ENCODE peak calls at places on chromosomes 2 and 18, in four cellular contexts. Y, I, R and G are unnamed samples.

GRCh38 chr2:170201734-170202393 is 23.9 kb downstream of the MYO3B start:
- DNase-seq in Y (no peak), I (no peak), R (no peak), G (no peak)

GRCh38 chr2:232410238-232410900 is 3.7 kb downstream of the ALPG start:
- DNase-seq in Y (no peak), I (no peak), R (no peak), G (no peak)

GRCh38 chr18:47710451-47710850 is 220.0 kb downstream of the SMAD2 start:
- DNase-seq in Y (no peak), I (no peak), R (no peak), G (no peak)

GRCh38 chr2:162070228-162070918 is 3.6 kb downstream of the DPP4 start:
- DNase-seq in Y (no peak), I (no peak), R (no peak), G (no peak)

GRCh38 chr2:115369380-115369779 is 926.9 kb downstream of the DPP10 start:
- DNase-seq in Y (peak; percentile 6), I (no peak), R (no peak), G (no peak)

GRCh38 chr2:109324859-109325258 is 195.9 kb downstream of the SH3RF3 start:
- DNase-seq in Y (peak; percentile 96), I (no peak), R (no peak), G (no peak)

GRCh38 chr2:96092896-96093295 is 23.5 kb downstream of the ADRA2B start:
- DNase-seq in Y (no peak), I (no peak), R (no peak), G (peak; percentile 20)

GRCh38 chr2:96806468-96807126 is 9.5 kb upstream of the CNNM3 start:
- DNase-seq in Y (peak; percentile 41), I (no peak), R (no peak), G (no peak)

GRCh38 chr18:28559511-28559910 is 382.6 kb upstream of the CDH2 start:
- DNase-seq in Y (no peak), I (no peak), R (no peak), G (no peak)

GRCh38 chr2:176147790-176148496 is 3.4 kb upstream of the HOXD4 start:
- DNase-seq in Y (no peak), I (no peak), R (no peak), G (no peak)

GRCh38 chr2:105114551-105114950 is 76.7 kb downstream of the MRPS9 start:
- DNase-seq in Y (peak; percentile 71), I (no peak), R (peak; percentile 45), G (no peak)

GRCh38 chr18:59021500-59021899 is 118.2 kb upstream of the SEC11C start:
- DNase-seq in Y (no peak), I (no peak), R (no peak), G (no peak)

GRCh38 chr2:86468162-86469033 is 27.2 kb downstream of the KDM3A start:
- DNase-seq in Y (no peak), I (no peak), R (no peak), G (no peak)

GRCh38 chr18:59909289-59910036 is 9.7 kb downstream of the PMAIP1 start:
- DNase-seq in Y (peak; percentile 94), I (no peak), R (no peak), G (no peak)

GRCh38 chr2:191301971-191302370 is 56.8 kb downstream of the MYO1B start:
- DNase-seq in Y (no peak), I (no peak), R (no peak), G (no peak)

GRCh38 chr2:191441761-191442160 is 196.6 kb downstream of the MYO1B start:
- DNase-seq in Y (peak; percentile 22), I (no peak), R (no peak), G (no peak)

GRCh38 chr2:143852748-143853147 is 667.2 kb downstream of the ZEB2 start:
- DNase-seq in Y (no peak), I (peak; percentile 33), R (no peak), G (peak; percentile 70)

GRCh38 chr2:74816540-74817331 is 17.2 kb upstream of the HK2 start:
- DNase-seq in Y (no peak), I (no peak), R (no peak), G (no peak)

GRCh38 chr2:20179755-20180594 is 45.0 kb downstream of the SDC1 start:
- DNase-seq in Y (no peak), I (no peak), R (no peak), G (peak; percentile 85)

DNA sequence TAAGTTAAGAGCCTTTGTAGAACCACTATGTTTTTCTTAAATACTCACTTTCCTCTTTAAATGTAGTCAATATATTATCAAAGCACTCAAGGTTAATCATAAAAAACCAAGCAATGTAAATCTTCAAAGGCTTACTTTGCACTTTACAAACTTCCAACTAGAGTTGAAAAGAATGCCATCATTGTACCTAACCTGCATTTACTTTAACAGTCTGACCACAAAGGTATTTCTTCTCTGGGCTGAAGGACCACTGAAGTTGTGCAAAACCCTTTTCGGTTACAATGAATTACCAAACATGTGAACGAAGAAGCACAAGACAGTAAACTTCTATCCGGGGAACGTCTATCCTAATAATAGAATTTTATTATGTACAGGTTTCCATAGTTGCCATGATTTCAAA is 3.0 kb downstream of the HNRNPLL start:
- DNase-seq in Y (peak; percentile 41), I (no peak), R (no peak), G (no peak)
- H3K23ac ChIP-seq in Y (no peak overlapping the region), I (no peak overlapping the region), R (no peak overlapping the region), G (no peak overlapping the region)

GRCh38 chr2:204890680-204891079 is 345.4 kb downstream of the PARD3B start:
- DNase-seq in Y (no peak), I (no peak), R (no peak), G (no peak)
- H2BK15ac ChIP-seq in Y (no peak overlapping the region), I (no peak overlapping the region), R (no peak overlapping the region), G (no peak overlapping the region)

GRCh38 chr2:10039658-10040410 is 3.5 kb upstream of the KLF11 start:
- DNase-seq in Y (no peak), I (no peak), R (no peak), G (no peak)

GRCh38 chr2:10043906-10044601 is 704 bp downstream of the KLF11 start:
- DNase-seq in Y (peak; percentile 91), I (no peak), R (peak; percentile 59), G (peak; percentile 95)

GRCh38 chr2:10041711-10042110 is 1.6 kb upstream of the KLF11 start:
- DNase-seq in Y (no peak), I (no peak), R (no peak), G (no peak)

GRCh38 chr2:10043256-10043905 is at the start of gene KLF11:
- DNase-seq in Y (peak; percentile 89), I (no peak), R (peak; percentile 57), G (peak; percentile 85)

GRCh38 chr2:10042301-10043161 is 819 bp upstream of the KLF11 start:
- DNase-seq in Y (peak; percentile 90), I (no peak), R (no peak), G (peak; percentile 87)
- H2BK12ac ChIP-seq in Y (peak overlapping the region; percentile 86), I (peak overlapping the region; percentile 23), R (no peak overlapping the region), G (no peak overlapping the region)

GRCh38 chr18:79603321-79604204 is 76.0 kb upstream of the CTDP1 start:
- DNase-seq in Y (no peak), I (no peak), R (no peak), G (no peak)
- H3K23ac ChIP-seq in Y (no peak overlapping the region), I (no peak overlapping the region), R (peak overlapping the region; percentile 61), G (no peak overlapping the region)

GRCh38 chr2:133334923-133335322 is 233.3 kb downstream of the NCKAP5 start:
- DNase-seq in Y (no peak), I (no peak), R (no peak), G (no peak)
- H2BK15ac ChIP-seq in Y (no peak overlapping the region), I (no peak overlapping the region), R (no peak overlapping the region), G (no peak overlapping the region)

GRCh38 chr2:71126957-71127356 is 3.1 kb downstream of the MCEE start:
- DNase-seq in Y (no peak), I (no peak), R (no peak), G (no peak)

GRCh38 chr2:71129891-71130324 is at the start of gene MCEE:
- DNase-seq in Y (peak; percentile 92), I (peak; percentile 38), R (peak; percentile 89), G (peak; percentile 88)

GRCh38 chr2:71130325-71131260 is at the start of gene MPHOSPH10:
- DNase-seq in Y (peak; percentile 93), I (peak; percentile 83), R (peak; percentile 89), G (peak; percentile 93)

GRCh38 chr2:71125506-71126294 is 4.3 kb downstream of the MCEE start:
- DNase-seq in Y (peak; percentile 22), I (no peak), R (no peak), G (no peak)

DNA sequence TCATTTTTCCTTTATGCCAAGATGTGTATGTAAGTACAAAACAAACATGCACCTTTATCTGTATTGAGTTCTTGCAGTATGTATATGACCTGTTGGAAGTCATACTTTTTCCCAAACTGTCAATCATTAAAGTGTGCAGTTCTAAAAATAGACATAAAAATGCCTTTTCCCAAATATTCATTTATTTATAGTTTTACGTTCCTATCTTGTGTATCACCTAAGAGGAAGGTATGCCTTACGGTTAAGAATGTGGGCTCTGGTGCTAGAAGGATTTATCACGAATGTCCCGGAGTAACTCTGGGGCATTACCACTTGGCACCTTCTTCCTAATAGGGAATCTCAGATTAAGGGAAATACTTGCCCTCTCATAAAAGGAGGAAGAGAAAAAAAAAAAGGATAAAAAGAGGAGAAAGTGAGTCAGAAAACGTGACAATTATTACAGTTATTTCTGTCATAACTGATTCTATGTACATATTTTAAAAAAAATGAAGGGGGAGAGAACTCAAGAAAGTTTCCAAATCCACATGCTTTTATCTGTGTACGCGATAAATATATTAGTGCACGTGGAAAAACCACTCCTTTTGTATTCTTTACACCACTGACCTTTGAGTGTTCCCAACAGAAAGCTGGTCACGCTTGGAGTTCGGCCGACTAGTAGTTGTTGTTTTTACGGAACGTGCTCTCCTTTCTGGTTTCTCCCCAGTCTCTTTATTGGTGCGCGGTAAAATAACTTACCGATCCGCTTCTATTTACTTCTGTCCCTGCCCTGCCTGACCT is 727 bp downstream of the MCEE start:
- DNase-seq in Y (peak; percentile 23), I (no peak), R (no peak), G (no peak)
- H2BK12ac ChIP-seq in Y (no peak overlapping the region), I (peak overlapping the region; percentile 69), R (no peak overlapping the region), G (no peak overlapping the region)